ENCODE peak calls at places on chromosomes 7 and 10, in six cellular contexts. T, C, W, G, L and B are unnamed samples.

GRCh38 chr10:62258926-62259325 is 9.7 kb downstream of the RTKN2 start:
- DNase-seq in T (no peak), C (no peak), W (no peak), G (no peak), L (no peak), B (no peak)

GRCh38 chr10:113985342-113985844 is 58.3 kb upstream of the ADRB1 start:
- DNase-seq in T (no peak), C (no peak), W (no peak), G (no peak), L (no peak), B (no peak)

GRCh38 chr7:22329816-22330524 is 27.0 kb downstream of the RAPGEF5 start:
- DNase-seq in T (no peak), C (no peak), W (no peak), G (no peak), L (no peak), B (no peak)

GRCh38 chr7:129875745-129876411 is 76.9 kb downstream of the UBE2H start:
- DNase-seq in T (no peak), C (no peak), W (no peak), G (no peak), L (no peak), B (no peak)

GRCh38 chr10:77548157-77548556 is 89.5 kb downstream of the KCNMA1 start:
- DNase-seq in T (no peak), C (no peak), W (no peak), G (peak; percentile 74), L (no peak), B (peak; percentile 55)

GRCh38 chr7:103637726-103638125 is 191.7 kb upstream of the SLC26A5 start:
- DNase-seq in T (no peak), C (no peak), W (no peak), G (no peak), L (peak; percentile 41), B (no peak)

GRCh38 chr10:79098596-79099015 is 29.8 kb downstream of the ZMIZ1 start:
- DNase-seq in T (no peak), C (no peak), W (no peak), G (no peak), L (no peak), B (no peak)

GRCh38 chr7:138924551-138925225 is 56.5 kb downstream of the KIAA1549 start:
- DNase-seq in T (no peak), C (no peak), W (no peak), G (no peak), L (no peak), B (no peak)

GRCh38 chr7:135193615-135194081 is 17.7 kb downstream of the WDR91 start:
- DNase-seq in T (peak; percentile 82), C (peak; percentile 44), W (no peak), G (no peak), L (peak; percentile 97), B (no peak)

GRCh38 chr10:45375716-45376231 is 1.8 kb downstream of the ALOX5 start:
- DNase-seq in T (no peak), C (no peak), W (no peak), G (no peak), L (no peak), B (no peak)

GRCh38 chr10:90602815-90603600 is 254.8 kb downstream of the HTR7 start:
- DNase-seq in T (no peak), C (no peak), W (no peak), G (no peak), L (peak; percentile 50), B (no peak)

GRCh38 chr7:108014747-108015682 is 12.1 kb upstream of the LAMB1 start:
- DNase-seq in T (no peak), C (peak; percentile 79), W (no peak), G (no peak), L (peak; percentile 79), B (no peak)

GRCh38 chr10:42367532-42368230 is 270.7 kb downstream of the ZNF33B start:
- DNase-seq in T (peak; percentile 75), C (peak; percentile 92), W (peak; percentile 93), G (peak; percentile 84), L (peak; percentile 93), B (peak; percentile 86)

GRCh38 chr10:79139124-79139835 is 70.5 kb downstream of the ZMIZ1 start:
- DNase-seq in T (no peak), C (peak; percentile 78), W (no peak), G (peak; percentile 69), L (peak; percentile 90), B (peak; percentile 56)

GRCh38 chr7:149664666-149665065 is 108.7 kb downstream of the ZNF467 start:
- DNase-seq in T (no peak), C (no peak), W (no peak), G (no peak), L (no peak), B (no peak)

GRCh38 chr7:53151496-53151895 is 116.1 kb downstream of the POM121L12 start:
- DNase-seq in T (no peak), C (no peak), W (no peak), G (no peak), L (no peak), B (no peak)

GRCh38 chr7:137091396-137091795 is 222.9 kb downstream of the CHRM2 start:
- DNase-seq in T (no peak), C (peak; percentile 12), W (peak; percentile 72), G (no peak), L (peak; percentile 52), B (no peak)

GRCh38 chr7:101859411-101860106 is 42.1 kb downstream of the CUX1 start:
- DNase-seq in T (no peak), C (no peak), W (no peak), G (no peak), L (peak; percentile 72), B (no peak)

GRCh38 chr10:102450374-102451104 is 804 bp downstream of the C10orf95 start:
- DNase-seq in T (peak; percentile 79), C (peak; percentile 93), W (peak; percentile 89), G (peak; percentile 94), L (peak; percentile 67), B (peak; percentile 86)

GRCh38 chr10:129711261-129711660 is 244.2 kb downstream of the MGMT start:
- DNase-seq in T (no peak), C (peak; percentile 25), W (peak; percentile 17), G (no peak), L (no peak), B (no peak)

GRCh38 chr7:22726849-22727792 is at the start of gene IL6:
- DNase-seq in T (peak; percentile 88), C (peak; percentile 96), W (peak; percentile 61), G (peak; percentile 83), L (peak; percentile 98), B (peak; percentile 91)

GRCh38 chr10:116056445-116057293 is 216.3 kb downstream of the GFRA1 start:
- DNase-seq in T (no peak), C (no peak), W (no peak), G (no peak), L (peak; percentile 5), B (no peak)

GRCh38 chr7:52720856-52721255 is 314.6 kb upstream of the POM121L12 start:
- DNase-seq in T (no peak), C (no peak), W (no peak), G (no peak), L (no peak), B (no peak)

GRCh38 chr10:72008096-72008933 is 44.1 kb downstream of the CHST3 start:
- DNase-seq in T (peak; percentile 67), C (no peak), W (no peak), G (no peak), L (no peak), B (no peak)

GRCh38 chr10:72007246-72007892 is 43.2 kb downstream of the CHST3 start:
- DNase-seq in T (peak; percentile 84), C (no peak), W (no peak), G (no peak), L (no peak), B (no peak)

GRCh38 chr10:72009430-72010081 is 45.4 kb downstream of the CHST3 start:
- DNase-seq in T (peak; percentile 97), C (peak; percentile 91), W (peak; percentile 53), G (peak; percentile 69), L (peak; percentile 99), B (no peak)

GRCh38 chr10:72010234-72010992 is 46.2 kb downstream of the CHST3 start:
- DNase-seq in T (peak; percentile 52), C (no peak), W (no peak), G (no peak), L (no peak), B (no peak)

GRCh38 chr10:72009062-72009429 is 44.9 kb downstream of the CHST3 start:
- DNase-seq in T (no peak), C (no peak), W (no peak), G (no peak), L (no peak), B (no peak)
- H3K4me1 ChIP-seq in T (peaks cover 46% of the 10 kb centered on the region), C (peaks cover 20% of the 10 kb centered on the region), W (no peaks in the 10 kb centered on the region), G (peaks cover 36% of the 10 kb centered on the region), L (peaks cover 16% of the 10 kb centered on the region), B (peaks cover 8% of the 10 kb centered on the region)

GRCh38 chr7:31651234-31651633 is 35.8 kb upstream of the PPP1R17 start:
- DNase-seq in T (no peak), C (no peak), W (no peak), G (no peak), L (no peak), B (no peak)
- H3K4me3 ChIP-seq in T (no peak overlapping the region), C (no peak overlapping the region), W (no peak overlapping the region), G (no peak overlapping the region), L (no peak overlapping the region), B (no peak overlapping the region)

GRCh38 chr7:159136442-159136841 is 8.2 kb downstream of the VIPR2 start:
- DNase-seq in T (no peak), C (no peak), W (no peak), G (no peak), L (no peak), B (no peak)
- H3K4me1 ChIP-seq in T (no peaks in the 10 kb centered on the region), C (no peaks in the 10 kb centered on the region), W (peaks cover 24% of the 10 kb centered on the region), G (no peaks in the 10 kb centered on the region), L (no peaks in the 10 kb centered on the region), B (no peaks in the 10 kb centered on the region)

GRCh38 chr10:117257701-117258100 is 16.8 kb downstream of the SLC18A2 start:
- DNase-seq in T (no peak), C (peak; percentile 41), W (no peak), G (no peak), L (no peak), B (no peak)

GRCh38 chr10:117259279-117259678 is 18.4 kb downstream of the SLC18A2 start:
- DNase-seq in T (no peak), C (no peak), W (no peak), G (no peak), L (no peak), B (no peak)

GRCh38 chr10:117254774-117255735 is 14.1 kb downstream of the SLC18A2 start:
- DNase-seq in T (no peak), C (no peak), W (no peak), G (no peak), L (no peak), B (no peak)

GRCh38 chr10:117255835-117256460 is 15.0 kb downstream of the SLC18A2 start:
- DNase-seq in T (no peak), C (no peak), W (no peak), G (no peak), L (no peak), B (no peak)

GRCh38 chr10:117256910-117257309 is 16.0 kb downstream of the SLC18A2 start:
- DNase-seq in T (no peak), C (no peak), W (no peak), G (no peak), L (no peak), B (no peak)
- H3K4me3 ChIP-seq in T (no peak overlapping the region), C (no peak overlapping the region), W (no peak overlapping the region), G (no peak overlapping the region), L (no peak overlapping the region), B (no peak overlapping the region)

DNA sequence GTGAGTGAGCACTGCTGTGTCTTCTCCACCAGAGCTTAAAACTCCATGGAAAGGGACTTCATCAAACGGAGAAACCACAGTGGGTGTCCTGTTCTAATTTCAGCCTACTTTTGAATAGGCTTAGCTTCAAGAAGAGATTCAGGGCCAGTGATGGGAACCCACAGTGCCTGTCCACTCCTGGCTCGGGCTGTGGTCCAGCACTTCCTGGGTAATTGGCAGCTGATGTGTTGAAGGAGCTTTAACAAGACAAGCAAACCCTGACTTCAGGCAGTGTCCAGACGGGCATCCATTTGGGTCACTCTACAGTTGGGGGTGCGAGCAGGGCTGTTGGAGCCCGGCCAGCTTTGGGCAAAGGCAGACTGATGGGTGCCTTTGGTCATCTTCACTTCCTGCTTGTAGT is 14.5 kb downstream of the VWC2 start:
- DNase-seq in T (no peak), C (no peak), W (no peak), G (no peak), L (no peak), B (no peak)
- H3K4me1 ChIP-seq in T (no peaks in the 10 kb centered on the region), C (no peaks in the 10 kb centered on the region), W (peaks cover 13% of the 10 kb centered on the region), G (no peaks in the 10 kb centered on the region), L (no peaks in the 10 kb centered on the region), B (no peaks in the 10 kb centered on the region)